ENCODE peak calls at places on chromosome 18, in six cellular contexts. B is GM04503; N is Kasumi-1; K is stimulated activated naive CD8-positive, alpha-beta T cell treated with anti-CD3 and anti-CD28 coated beads, Interleukin-15, Interleukin-2, amounts not matched to agents 100 U/mL and 50 U/mL, for 24 hours; T is endothelial cell; P is sciatic nerve. R is an unnamed sample.

GRCh38 chr18:44609210-44609941 is 71.3 kb upstream of the SETBP1 start:
- DNase-seq in K (no peak), P (no peak), B (no peak), T (no peak), N (no peak), R (no peak)

GRCh38 chr18:3716116-3716660 is 266.2 kb downstream of the TGIF1 start:
- DNase-seq in B (no peak), K (no peak), N (no peak), T (no peak), P (no peak), R (no peak)

GRCh38 chr18:58671122-58671940 is at the start of gene MALT1:
- DNase-seq in P (peak; percentile 96), K (peak; percentile 99), B (no peak), N (peak; percentile 93), T (peak; percentile 99), R (peak; percentile 88)

GRCh38 chr18:49656098-49656591 is 94.3 kb downstream of the LIPG start:
- DNase-seq in P (no peak), B (no peak), T (no peak), K (no peak), N (no peak), R (no peak)

GRCh38 chr18:74632856-74633255 is 35.2 kb downstream of the ZNF407 start:
- DNase-seq in N (no peak), P (no peak), B (no peak), T (no peak), K (no peak), R (no peak)

GRCh38 chr18:11147962-11148654 is 1.3 kb downstream of the PIEZO2 start:
- DNase-seq in K (no peak), T (peak; percentile 7), N (no peak), P (peak; percentile 58), B (no peak), R (no peak)

GRCh38 chr18:5588529-5588928 is 44.7 kb upstream of the EPB41L3 start:
- DNase-seq in B (no peak), T (no peak), N (no peak), P (no peak), K (no peak), R (no peak)

GRCh38 chr18:24209558-24209957 is 70.7 kb downstream of the CABYR start:
- DNase-seq in N (no peak), K (no peak), P (no peak), B (no peak), T (no peak), R (no peak)

GRCh38 chr18:8960740-8961657 is 141.5 kb upstream of the NDUFV2 start:
- DNase-seq in T (no peak), K (no peak), N (no peak), P (no peak), B (no peak), R (peak; percentile 76)

GRCh38 chr18:32010124-32010745 is 8.4 kb upstream of the RNF125 start:
- DNase-seq in N (no peak), B (no peak), K (no peak), T (no peak), P (peak; percentile 6), R (no peak)

GRCh38 chr18:42360716-42361115 is 405.7 kb downstream of the PIK3C3 start:
- DNase-seq in P (no peak), N (no peak), T (no peak), K (no peak), B (no peak), R (no peak)

GRCh38 chr18:32373995-32374394 is 96.7 kb downstream of the GAREM1 start:
- DNase-seq in T (no peak), K (no peak), B (no peak), P (no peak), N (peak; percentile 18), R (no peak)

GRCh38 chr18:50099725-50100414 is 95.1 kb downstream of the MYO5B start:
- DNase-seq in B (peak; percentile 5), P (no peak), N (no peak), K (no peak), T (no peak), R (no peak)

GRCh38 chr18:72833471-72833870 is 34.3 kb downstream of the NETO1 start:
- DNase-seq in T (no peak), P (no peak), N (no peak), B (no peak), K (no peak), R (no peak)

GRCh38 chr18:7480853-7481252 is 86.3 kb upstream of the PTPRM start:
- DNase-seq in B (no peak), N (no peak), P (no peak), T (no peak), K (no peak), R (no peak)